ENCODE peak calls at places on chromosomes 12 and 14, in seven cellular contexts. One of them, this sample, is unnamed.

GRCh38 chr14:97218713-97219355 is 421.7 kb downstream of the VRK1 start:
- DNase-seq in fibroblast of mammary gland: no peak
- DNase-seq in astrocyte: peak; percentile 0
- DNase-seq in choroid plexus epithelial cell: no peak
- DNase-seq in endothelial cell of umbilical vein: no peak
- DNase-seq in GM10248: no peak
- DNase-seq in endodermal cell: peak; percentile 87
- DNase-seq in this sample: no peak

GRCh38 chr12:104376650-104377506 is 73.3 kb downstream of the EID3 start:
- DNase-seq in fibroblast of mammary gland: peak; percentile 64
- DNase-seq in astrocyte: peak; percentile 28
- DNase-seq in choroid plexus epithelial cell: no peak
- DNase-seq in endothelial cell of umbilical vein: no peak
- DNase-seq in GM10248: no peak
- DNase-seq in endodermal cell: no peak
- DNase-seq in this sample: no peak

GRCh38 chr14:53531151-53531550 is 378.0 kb upstream of the DDHD1 start:
- DNase-seq in fibroblast of mammary gland: no peak
- DNase-seq in astrocyte: no peak
- DNase-seq in choroid plexus epithelial cell: no peak
- DNase-seq in endothelial cell of umbilical vein: no peak
- DNase-seq in GM10248: no peak
- DNase-seq in endodermal cell: no peak
- DNase-seq in this sample: no peak

GRCh38 chr14:63454863-63455622 is 88.1 kb downstream of the PPP2R5E start:
- DNase-seq in fibroblast of mammary gland: peak; percentile 68
- DNase-seq in astrocyte: peak; percentile 69
- DNase-seq in choroid plexus epithelial cell: peak; percentile 72
- DNase-seq in endothelial cell of umbilical vein: no peak
- DNase-seq in GM10248: no peak
- DNase-seq in endodermal cell: no peak
- DNase-seq in this sample: no peak

GRCh38 chr12:132825089-132825488 is 3.6 kb downstream of the GOLGA3 start:
- DNase-seq in fibroblast of mammary gland: no peak
- DNase-seq in astrocyte: no peak
- DNase-seq in choroid plexus epithelial cell: no peak
- DNase-seq in endothelial cell of umbilical vein: no peak
- DNase-seq in GM10248: no peak
- DNase-seq in endodermal cell: no peak
- DNase-seq in this sample: no peak

GRCh38 chr12:1732914-1733313 is 42.0 kb downstream of the ADIPOR2 start:
- DNase-seq in fibroblast of mammary gland: no peak
- DNase-seq in astrocyte: no peak
- DNase-seq in choroid plexus epithelial cell: no peak
- DNase-seq in endothelial cell of umbilical vein: no peak
- DNase-seq in GM10248: no peak
- DNase-seq in endodermal cell: no peak
- DNase-seq in this sample: no peak

GRCh38 chr12:13154027-13154538 is 42.4 kb upstream of the EMP1 start:
- DNase-seq in fibroblast of mammary gland: peak; percentile 77
- DNase-seq in astrocyte: peak; percentile 13
- DNase-seq in choroid plexus epithelial cell: peak; percentile 48
- DNase-seq in endothelial cell of umbilical vein: no peak
- DNase-seq in GM10248: no peak
- DNase-seq in endodermal cell: no peak
- DNase-seq in this sample: no peak

GRCh38 chr14:45680531-45680930 is 427.5 kb upstream of the MIS18BP1 start:
- DNase-seq in fibroblast of mammary gland: no peak
- DNase-seq in astrocyte: no peak
- DNase-seq in choroid plexus epithelial cell: no peak
- DNase-seq in endothelial cell of umbilical vein: no peak
- DNase-seq in GM10248: no peak
- DNase-seq in endodermal cell: no peak
- DNase-seq in this sample: no peak

GRCh38 chr14:94995551-94995950 is 161.8 kb downstream of the DICER1 start:
- DNase-seq in fibroblast of mammary gland: no peak
- DNase-seq in astrocyte: no peak
- DNase-seq in choroid plexus epithelial cell: no peak
- DNase-seq in endothelial cell of umbilical vein: no peak
- DNase-seq in GM10248: no peak
- DNase-seq in endodermal cell: no peak
- DNase-seq in this sample: no peak

GRCh38 chr14:96762650-96763049 is 34.5 kb upstream of the VRK1 start:
- DNase-seq in fibroblast of mammary gland: peak; percentile 62
- DNase-seq in astrocyte: peak; percentile 36
- DNase-seq in choroid plexus epithelial cell: peak; percentile 80
- DNase-seq in endothelial cell of umbilical vein: peak; percentile 77
- DNase-seq in GM10248: peak; percentile 71
- DNase-seq in endodermal cell: peak; percentile 71
- DNase-seq in this sample: no peak

GRCh38 chr12:48796976-48797375 is 8.1 kb upstream of the ADCY6 start:
- DNase-seq in fibroblast of mammary gland: no peak
- DNase-seq in astrocyte: peak; percentile 50
- DNase-seq in choroid plexus epithelial cell: no peak
- DNase-seq in endothelial cell of umbilical vein: no peak
- DNase-seq in GM10248: no peak
- DNase-seq in endodermal cell: no peak
- DNase-seq in this sample: no peak

GRCh38 chr12:32089156-32089950 is 17.3 kb upstream of the BICD1 start:
- DNase-seq in fibroblast of mammary gland: no peak
- DNase-seq in astrocyte: no peak
- DNase-seq in choroid plexus epithelial cell: no peak
- DNase-seq in endothelial cell of umbilical vein: no peak
- DNase-seq in GM10248: no peak
- DNase-seq in endodermal cell: no peak
- DNase-seq in this sample: no peak

DNA sequence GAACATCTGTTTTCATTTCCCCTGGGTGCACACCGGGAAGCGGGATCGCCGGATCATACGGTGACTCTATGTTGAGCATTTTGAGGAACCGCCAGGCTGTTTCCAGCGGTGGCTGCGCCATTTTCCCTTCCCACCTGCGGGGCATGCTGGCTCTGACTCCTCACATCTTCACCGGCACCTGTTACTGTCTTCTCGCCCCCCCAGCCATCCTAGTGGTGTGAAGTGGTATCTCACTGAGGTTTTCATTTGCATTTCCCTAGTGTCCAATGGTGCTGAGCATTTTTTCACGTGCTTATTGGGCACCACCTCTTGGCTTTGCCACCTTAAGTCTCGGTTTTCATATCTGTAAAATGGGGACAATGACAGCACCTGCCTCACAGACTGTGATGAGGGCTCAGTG is 44.1 kb upstream of the EML1 start:
- DNase-seq in fibroblast of mammary gland: no peak
- DNase-seq in astrocyte: no peak
- DNase-seq in choroid plexus epithelial cell: no peak
- DNase-seq in endothelial cell of umbilical vein: no peak
- DNase-seq in GM10248: no peak
- DNase-seq in endodermal cell: peak; percentile 72
- DNase-seq in this sample: no peak
- TF ChIP-seq CTCF in fibroblast of mammary gland: peak; percentile 23
- TF ChIP-seq CTCF in astrocyte: peak; percentile 28
- TF ChIP-seq CTCF in choroid plexus epithelial cell: peak; percentile 32
- TF ChIP-seq CTCF in endothelial cell of umbilical vein: peak; percentile 7
- TF ChIP-seq CTCF in GM10248: no peak
- TF ChIP-seq CTCF in endodermal cell: peak; percentile 64
- TF ChIP-seq CTCF in this sample: no peak

DNA sequence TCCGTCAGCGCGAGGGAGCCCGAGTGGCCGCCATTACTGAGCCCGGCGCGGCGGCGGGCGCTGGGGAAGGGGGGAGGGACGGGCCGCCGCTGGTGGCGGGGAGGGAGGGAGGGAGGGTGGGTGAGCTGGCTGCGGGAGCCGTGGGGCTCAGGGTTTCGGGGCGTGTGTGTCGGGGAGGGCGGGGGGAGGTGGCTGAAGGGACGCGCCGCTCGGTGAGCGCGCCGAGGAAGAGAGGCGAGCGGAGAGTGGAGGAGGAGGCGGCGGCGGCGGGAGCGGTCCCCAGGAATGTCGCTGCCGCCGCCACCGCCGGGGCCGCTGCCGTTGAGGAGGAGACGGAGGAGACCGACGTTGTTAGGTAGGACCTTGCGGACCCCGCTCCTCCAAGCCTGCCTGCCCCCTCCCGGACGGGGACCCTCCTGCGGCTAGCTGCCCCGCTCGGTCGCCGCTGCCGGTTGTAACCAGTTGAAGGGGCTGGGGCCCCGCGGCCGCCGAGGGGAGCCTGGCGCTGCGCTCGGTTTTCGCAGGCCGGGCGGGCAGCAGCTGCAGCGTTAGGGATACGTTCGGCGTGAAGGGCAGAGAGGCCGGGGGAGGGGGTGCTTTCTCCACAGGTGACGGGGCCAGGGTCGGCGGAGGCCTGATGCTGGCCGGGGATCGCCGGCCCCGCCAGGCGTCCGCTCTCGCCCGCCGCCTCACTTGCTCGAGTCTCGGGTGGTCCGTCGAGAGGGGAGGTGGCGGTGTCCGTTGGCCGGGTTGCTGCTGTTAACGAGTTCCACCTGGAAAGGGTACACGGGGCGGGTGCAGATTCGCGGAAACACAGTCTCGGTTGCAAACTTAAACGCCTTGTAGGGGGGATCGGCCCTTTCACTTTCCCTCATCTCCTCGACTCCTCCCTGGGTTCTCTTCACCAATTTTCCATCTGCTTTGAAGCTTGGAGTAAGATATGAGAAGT is at the start of gene ARHGAP5:
- DNase-seq in fibroblast of mammary gland: peak; percentile 30
- DNase-seq in astrocyte: peak; percentile 12
- DNase-seq in choroid plexus epithelial cell: peak; percentile 47
- DNase-seq in endothelial cell of umbilical vein: peak; percentile 63
- DNase-seq in GM10248: peak; percentile 71
- DNase-seq in endodermal cell: peak; percentile 86
- DNase-seq in this sample: peak; percentile 70
- TF ChIP-seq CTCF in fibroblast of mammary gland: no peak
- TF ChIP-seq CTCF in astrocyte: no peak
- TF ChIP-seq CTCF in choroid plexus epithelial cell: peak; percentile 13
- TF ChIP-seq CTCF in endothelial cell of umbilical vein: no peak
- TF ChIP-seq CTCF in GM10248: no peak
- TF ChIP-seq CTCF in endodermal cell: peak; percentile 55
- TF ChIP-seq CTCF in this sample: no peak

DNA sequence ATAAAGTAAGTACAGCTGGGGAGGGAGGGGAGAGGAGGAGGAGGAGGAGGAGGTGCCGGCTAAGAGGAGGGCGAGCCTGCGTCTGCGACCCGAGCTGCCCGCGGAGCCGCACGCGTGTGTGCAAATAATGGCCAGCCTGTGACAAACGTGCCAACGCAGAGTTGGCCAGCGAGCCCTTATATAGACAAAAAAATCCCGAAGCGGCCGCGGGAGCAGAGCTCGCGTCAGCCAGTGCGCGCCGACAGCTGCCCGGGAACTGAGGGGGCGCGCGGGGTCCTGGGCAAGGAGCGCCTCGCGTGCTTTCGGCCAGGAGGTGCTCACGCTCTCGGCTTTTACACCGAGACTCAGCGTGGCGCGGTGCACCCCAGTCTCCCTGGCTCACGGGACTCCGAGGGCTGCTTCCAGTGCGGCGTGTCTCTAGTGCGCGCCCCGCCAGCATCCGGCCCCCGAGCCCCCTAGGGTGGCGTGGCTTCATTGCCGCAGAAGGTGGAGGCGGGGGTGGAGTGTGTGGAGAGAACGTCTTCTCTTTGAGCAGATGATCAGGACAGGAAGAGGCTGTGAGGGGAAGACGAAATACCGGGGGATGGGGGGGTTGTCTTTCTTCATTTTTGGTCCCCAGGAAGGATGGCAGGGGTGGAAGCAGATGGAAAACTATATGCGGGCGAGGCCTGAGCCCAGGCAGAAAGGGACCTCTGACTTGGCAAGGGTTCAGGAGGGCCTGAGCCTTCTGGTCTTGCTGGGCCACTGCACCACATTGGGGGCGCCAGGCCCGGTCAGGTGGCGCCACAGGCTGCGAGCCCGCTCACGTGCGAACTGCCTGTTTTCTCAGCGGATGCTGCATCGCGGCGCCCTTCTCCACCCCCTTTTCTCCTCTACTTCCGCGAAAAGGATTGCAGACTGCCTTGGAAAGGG is 659 bp downstream of the SLC16A7 start:
- DNase-seq in fibroblast of mammary gland: peak; percentile 77
- DNase-seq in astrocyte: peak; percentile 52
- DNase-seq in choroid plexus epithelial cell: peak; percentile 82
- DNase-seq in endothelial cell of umbilical vein: peak; percentile 73
- DNase-seq in GM10248: peak; percentile 46
- DNase-seq in endodermal cell: peak; percentile 92
- DNase-seq in this sample: peak; percentile 53
- TF ChIP-seq CTCF in fibroblast of mammary gland: no peak
- TF ChIP-seq CTCF in astrocyte: no peak
- TF ChIP-seq CTCF in choroid plexus epithelial cell: no peak
- TF ChIP-seq CTCF in endothelial cell of umbilical vein: no peak
- TF ChIP-seq CTCF in GM10248: peak; percentile 9
- TF ChIP-seq CTCF in endodermal cell: no peak
- TF ChIP-seq CTCF in this sample: no peak

DNA sequence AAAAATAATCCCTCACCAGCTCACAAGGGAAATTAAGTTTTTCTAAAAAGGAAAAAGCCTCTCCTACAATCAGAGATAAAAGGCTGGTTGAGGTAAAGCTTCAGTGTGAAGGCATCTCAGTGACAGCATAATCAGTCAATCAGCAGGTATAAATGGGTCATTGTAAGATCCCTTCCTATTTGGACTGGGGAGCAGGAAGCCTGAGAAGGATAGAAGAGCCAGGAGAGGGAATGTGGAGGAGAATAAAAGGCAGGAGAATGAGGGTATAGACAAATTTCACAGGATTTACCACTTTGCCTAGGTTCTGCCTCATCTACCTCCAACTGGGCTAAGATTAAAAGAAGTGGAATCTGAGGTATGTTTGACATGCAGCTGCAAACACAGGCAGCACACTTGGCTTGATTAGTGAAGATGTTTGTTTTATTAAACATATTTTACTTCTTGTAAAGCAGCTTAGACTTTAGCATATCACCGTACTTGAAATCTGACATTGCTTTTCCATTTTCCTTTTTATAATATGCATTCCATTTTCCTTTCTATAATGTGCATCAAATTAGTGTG is 479.1 kb upstream of the USP15 start:
- DNase-seq in fibroblast of mammary gland: no peak
- DNase-seq in astrocyte: no peak
- DNase-seq in choroid plexus epithelial cell: peak; percentile 22
- DNase-seq in endothelial cell of umbilical vein: no peak
- DNase-seq in GM10248: no peak
- DNase-seq in endodermal cell: peak; percentile 66
- DNase-seq in this sample: no peak
- TF ChIP-seq CTCF in fibroblast of mammary gland: no peak
- TF ChIP-seq CTCF in astrocyte: no peak
- TF ChIP-seq CTCF in choroid plexus epithelial cell: no peak
- TF ChIP-seq CTCF in endothelial cell of umbilical vein: no peak
- TF ChIP-seq CTCF in GM10248: no peak
- TF ChIP-seq CTCF in endodermal cell: no peak
- TF ChIP-seq CTCF in this sample: no peak

DNA sequence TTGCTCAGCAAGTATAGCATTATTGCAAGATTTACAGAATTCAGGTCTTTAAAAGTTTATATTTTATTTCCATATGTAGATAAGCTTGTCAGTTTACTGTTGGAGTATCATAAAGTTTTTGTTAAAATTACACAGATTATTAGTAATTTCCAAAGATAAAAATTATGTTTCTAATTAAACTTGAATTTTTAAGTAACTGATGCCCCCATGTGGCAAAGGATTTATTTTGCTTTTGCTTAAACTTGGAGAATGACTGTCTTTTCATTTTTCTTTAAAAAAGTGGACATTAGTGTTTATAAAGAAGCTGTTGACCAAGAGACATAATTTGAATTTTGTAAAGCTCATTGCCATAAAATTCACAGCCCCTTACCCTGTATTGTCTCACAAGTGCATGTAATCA is 45.8 kb downstream of the ETNK1 start:
- DNase-seq in fibroblast of mammary gland: peak; percentile 42
- DNase-seq in astrocyte: no peak
- DNase-seq in choroid plexus epithelial cell: peak; percentile 50
- DNase-seq in endothelial cell of umbilical vein: peak; percentile 29
- DNase-seq in GM10248: no peak
- DNase-seq in endodermal cell: no peak
- DNase-seq in this sample: no peak
- TF ChIP-seq CTCF in fibroblast of mammary gland: peak; percentile 36
- TF ChIP-seq CTCF in astrocyte: peak; percentile 19
- TF ChIP-seq CTCF in choroid plexus epithelial cell: peak; percentile 44
- TF ChIP-seq CTCF in endothelial cell of umbilical vein: no peak
- TF ChIP-seq CTCF in GM10248: peak; percentile 14
- TF ChIP-seq CTCF in endodermal cell: peak; percentile 68
- TF ChIP-seq CTCF in this sample: peak; percentile 37